ENCODE peak calls at places on chromosomes 12 and 14, in seven cellular contexts. One of them, this sample, is unnamed.

GRCh38 chr14:99574099-99574880 is 29.7 kb downstream of the CCDC85C start:
- DNase-seq in AG09309: peak
- DNase-seq in progenitor cell of endocrine pancreas: no peak
- DNase-seq in neural crest cell: no peak
- DNase-seq in GM20000: no peak
- DNase-seq in fibroblast of lung: peak
- DNase-seq in CD8-positive, alpha-beta T cell: no peak
- DNase-seq in this sample: no peak

GRCh38 chr12:84814664-84815245 is 97.8 kb downstream of the SLC6A15 start:
- DNase-seq in fibroblast of lung: peak
- DNase-seq in GM20000: no peak
- DNase-seq in AG09309: peak
- DNase-seq in CD8-positive, alpha-beta T cell: no peak
- DNase-seq in neural crest cell: no peak
- DNase-seq in progenitor cell of endocrine pancreas: no peak
- DNase-seq in this sample: peak

GRCh38 chr14:24051789-24052655 is at the start of gene CARMIL3:
- DNase-seq in fibroblast of lung: peak
- DNase-seq in progenitor cell of endocrine pancreas: peak
- DNase-seq in CD8-positive, alpha-beta T cell: peak
- DNase-seq in AG09309: no peak
- DNase-seq in neural crest cell: peak
- DNase-seq in GM20000: peak
- DNase-seq in this sample: no peak

GRCh38 chr12:69007166-69007857 is 74.3 kb upstream of the CPM start:
- DNase-seq in CD8-positive, alpha-beta T cell: no peak
- DNase-seq in GM20000: no peak
- DNase-seq in AG09309: peak
- DNase-seq in neural crest cell: no peak
- DNase-seq in progenitor cell of endocrine pancreas: no peak
- DNase-seq in fibroblast of lung: peak
- DNase-seq in this sample: peak

GRCh38 chr12:51683763-51684357 is 92.8 kb downstream of the SCN8A start:
- DNase-seq in fibroblast of lung: peak
- DNase-seq in CD8-positive, alpha-beta T cell: no peak
- DNase-seq in GM20000: no peak
- DNase-seq in AG09309: peak
- DNase-seq in progenitor cell of endocrine pancreas: no peak
- DNase-seq in neural crest cell: no peak
- DNase-seq in this sample: peak

GRCh38 chr14:75196468-75196867 is 20.1 kb upstream of the TMED10 start:
- DNase-seq in fibroblast of lung: no peak
- DNase-seq in CD8-positive, alpha-beta T cell: no peak
- DNase-seq in AG09309: no peak
- DNase-seq in progenitor cell of endocrine pancreas: peak
- DNase-seq in GM20000: no peak
- DNase-seq in neural crest cell: no peak
- DNase-seq in this sample: no peak

GRCh38 chr12:40692617-40693502 is 621 bp downstream of the CNTN1 start:
- DNase-seq in CD8-positive, alpha-beta T cell: no peak
- DNase-seq in AG09309: no peak
- DNase-seq in fibroblast of lung: no peak
- DNase-seq in GM20000: no peak
- DNase-seq in neural crest cell: peak
- DNase-seq in progenitor cell of endocrine pancreas: peak
- DNase-seq in this sample: no peak

GRCh38 chr14:69760810-69761209 is 6.1 kb upstream of the SRSF5 start:
- DNase-seq in CD8-positive, alpha-beta T cell: no peak
- DNase-seq in fibroblast of lung: no peak
- DNase-seq in progenitor cell of endocrine pancreas: no peak
- DNase-seq in AG09309: no peak
- DNase-seq in GM20000: no peak
- DNase-seq in neural crest cell: no peak
- DNase-seq in this sample: no peak

GRCh38 chr12:15268927-15269552 is 47.8 kb upstream of the RERG start:
- DNase-seq in progenitor cell of endocrine pancreas: peak
- DNase-seq in GM20000: peak
- DNase-seq in CD8-positive, alpha-beta T cell: peak
- DNase-seq in fibroblast of lung: peak
- DNase-seq in neural crest cell: peak
- DNase-seq in AG09309: no peak
- DNase-seq in this sample: no peak

GRCh38 chr12:91825999-91826398 is 319.6 kb downstream of the BTG1 start:
- DNase-seq in neural crest cell: no peak
- DNase-seq in CD8-positive, alpha-beta T cell: no peak
- DNase-seq in AG09309: no peak
- DNase-seq in fibroblast of lung: no peak
- DNase-seq in GM20000: no peak
- DNase-seq in progenitor cell of endocrine pancreas: no peak
- DNase-seq in this sample: no peak

GRCh38 chr12:124385219-124385969 is 90.5 kb downstream of the RFLNA start:
- DNase-seq in AG09309: no peak
- DNase-seq in GM20000: no peak
- DNase-seq in CD8-positive, alpha-beta T cell: no peak
- DNase-seq in fibroblast of lung: peak
- DNase-seq in neural crest cell: no peak
- DNase-seq in progenitor cell of endocrine pancreas: no peak
- DNase-seq in this sample: no peak

GRCh38 chr14:20873370-20874177 is 17.6 kb upstream of the RNASE3 start:
- DNase-seq in AG09309: no peak
- DNase-seq in GM20000: peak
- DNase-seq in progenitor cell of endocrine pancreas: peak
- DNase-seq in CD8-positive, alpha-beta T cell: peak
- DNase-seq in neural crest cell: peak
- DNase-seq in fibroblast of lung: peak
- DNase-seq in this sample: no peak

GRCh38 chr14:75401356-75401755 is 26.5 kb upstream of the JDP2 start:
- DNase-seq in progenitor cell of endocrine pancreas: no peak
- DNase-seq in neural crest cell: no peak
- DNase-seq in AG09309: no peak
- DNase-seq in CD8-positive, alpha-beta T cell: no peak
- DNase-seq in fibroblast of lung: peak
- DNase-seq in GM20000: no peak
- DNase-seq in this sample: peak

GRCh38 chr14:21467620-21468019 is 9.1 kb downstream of the RAB2B start:
- DNase-seq in GM20000: no peak
- DNase-seq in fibroblast of lung: peak
- DNase-seq in neural crest cell: no peak
- DNase-seq in CD8-positive, alpha-beta T cell: no peak
- DNase-seq in progenitor cell of endocrine pancreas: no peak
- DNase-seq in AG09309: no peak
- DNase-seq in this sample: peak

GRCh38 chr12:71236133-71236660 is 78.4 kb upstream of the TSPAN8 start:
- DNase-seq in GM20000: no peak
- DNase-seq in progenitor cell of endocrine pancreas: no peak
- DNase-seq in fibroblast of lung: no peak
- DNase-seq in CD8-positive, alpha-beta T cell: no peak
- DNase-seq in AG09309: no peak
- DNase-seq in neural crest cell: no peak
- DNase-seq in this sample: no peak

GRCh38 chr12:6306151-6306550 is 4.3 kb upstream of the PLEKHG6 start:
- DNase-seq in GM20000: peak
- DNase-seq in CD8-positive, alpha-beta T cell: no peak
- DNase-seq in neural crest cell: no peak
- DNase-seq in AG09309: no peak
- DNase-seq in progenitor cell of endocrine pancreas: no peak
- DNase-seq in fibroblast of lung: no peak
- DNase-seq in this sample: no peak

GRCh38 chr14:22500954-22501353 is 88.1 kb downstream of the DAD1 start:
- DNase-seq in neural crest cell: no peak
- DNase-seq in AG09309: no peak
- DNase-seq in progenitor cell of endocrine pancreas: no peak
- DNase-seq in fibroblast of lung: no peak
- DNase-seq in CD8-positive, alpha-beta T cell: no peak
- DNase-seq in GM20000: no peak
- DNase-seq in this sample: no peak

GRCh38 chr14:22500525-22500924 is 88.5 kb downstream of the DAD1 start:
- DNase-seq in neural crest cell: no peak
- DNase-seq in CD8-positive, alpha-beta T cell: no peak
- DNase-seq in progenitor cell of endocrine pancreas: no peak
- DNase-seq in fibroblast of lung: no peak
- DNase-seq in GM20000: no peak
- DNase-seq in AG09309: no peak
- DNase-seq in this sample: no peak

GRCh38 chr14:22497144-22497423 is 91.9 kb downstream of the DAD1 start:
- DNase-seq in progenitor cell of endocrine pancreas: no peak
- DNase-seq in CD8-positive, alpha-beta T cell: no peak
- DNase-seq in neural crest cell: no peak
- DNase-seq in fibroblast of lung: no peak
- DNase-seq in GM20000: no peak
- DNase-seq in AG09309: no peak
- DNase-seq in this sample: no peak

GRCh38 chr14:22494486-22495135 is 94.4 kb downstream of the DAD1 start:
- DNase-seq in AG09309: no peak
- DNase-seq in CD8-positive, alpha-beta T cell: no peak
- DNase-seq in fibroblast of lung: no peak
- DNase-seq in progenitor cell of endocrine pancreas: no peak
- DNase-seq in GM20000: no peak
- DNase-seq in neural crest cell: no peak
- DNase-seq in this sample: no peak

GRCh38 chr14:22497671-22498093 is 91.3 kb downstream of the DAD1 start:
- DNase-seq in fibroblast of lung: no peak
- DNase-seq in CD8-positive, alpha-beta T cell: no peak
- DNase-seq in GM20000: no peak
- DNase-seq in neural crest cell: no peak
- DNase-seq in AG09309: no peak
- DNase-seq in progenitor cell of endocrine pancreas: no peak
- DNase-seq in this sample: no peak
- TF ChIP-seq CTCF in fibroblast of lung: no peak
- TF ChIP-seq CTCF in CD8-positive, alpha-beta T cell: no peak
- TF ChIP-seq CTCF in GM20000: no peak
- TF ChIP-seq CTCF in neural crest cell: no peak
- TF ChIP-seq CTCF in AG09309: no peak
- TF ChIP-seq CTCF in progenitor cell of endocrine pancreas: no peak
- TF ChIP-seq CTCF in this sample: no peak

DNA sequence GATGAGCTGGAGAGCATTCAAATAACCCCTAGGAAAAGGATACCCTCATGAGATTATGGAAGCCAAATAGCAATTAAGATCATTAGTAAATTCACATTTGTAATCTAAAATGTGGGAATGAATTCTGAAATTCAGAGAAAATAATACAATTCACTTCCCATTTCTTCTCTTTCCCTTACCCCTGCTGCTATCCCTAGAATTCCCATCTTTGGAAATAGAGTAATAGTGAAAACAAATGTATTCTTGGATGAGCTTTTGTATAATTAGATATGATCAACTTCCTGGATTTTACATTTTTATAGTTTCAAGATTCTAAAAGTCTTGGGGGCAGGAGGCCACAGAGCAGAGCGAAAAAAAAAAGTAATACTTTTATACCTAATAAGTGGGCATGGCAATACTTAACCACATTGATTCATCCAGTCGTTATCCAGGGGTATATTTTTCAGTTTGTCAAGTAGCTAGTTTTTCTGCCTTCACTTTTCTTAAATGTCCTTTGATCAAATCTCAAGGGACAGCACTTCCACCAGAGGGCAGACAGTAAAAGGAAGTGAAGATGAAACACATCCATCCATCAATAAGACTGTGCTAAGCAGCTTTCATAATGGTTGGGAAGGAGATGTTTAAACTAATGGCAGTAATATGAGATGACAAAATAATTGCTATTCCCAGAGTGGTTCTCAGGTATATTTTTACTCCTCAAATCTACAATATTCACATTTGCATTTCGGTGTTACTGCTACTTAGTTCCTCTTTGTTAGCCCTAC is 401.3 kb downstream of the DIO2 start:
- DNase-seq in neural crest cell: no peak
- DNase-seq in CD8-positive, alpha-beta T cell: no peak
- DNase-seq in GM20000: no peak
- DNase-seq in AG09309: no peak
- DNase-seq in fibroblast of lung: peak
- DNase-seq in progenitor cell of endocrine pancreas: no peak
- DNase-seq in this sample: no peak
- TF ChIP-seq CTCF in neural crest cell: peak
- TF ChIP-seq CTCF in CD8-positive, alpha-beta T cell: no peak
- TF ChIP-seq CTCF in GM20000: no peak
- TF ChIP-seq CTCF in AG09309: peak
- TF ChIP-seq CTCF in fibroblast of lung: no peak
- TF ChIP-seq CTCF in progenitor cell of endocrine pancreas: no peak
- TF ChIP-seq CTCF in this sample: peak

DNA sequence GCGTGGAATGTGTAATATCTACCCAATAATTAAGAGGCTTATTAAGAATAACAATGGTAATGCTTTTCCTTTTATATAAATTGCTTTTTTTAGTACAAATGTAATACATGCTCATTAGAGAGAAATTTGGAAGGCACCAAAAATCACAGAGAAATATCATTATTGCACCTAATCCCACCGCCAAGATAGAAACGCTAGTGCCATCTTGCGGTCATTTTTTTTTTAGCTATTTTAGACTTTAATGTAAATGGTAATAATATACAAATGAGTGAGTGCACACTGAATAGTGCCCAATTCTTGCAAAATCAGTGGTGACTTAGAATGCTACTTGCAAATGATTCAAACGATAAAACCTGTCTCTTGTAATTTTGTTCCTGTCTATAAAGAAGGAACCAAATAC is 576.8 kb upstream of the TMEM132C start:
- DNase-seq in CD8-positive, alpha-beta T cell: no peak
- DNase-seq in AG09309: no peak
- DNase-seq in GM20000: no peak
- DNase-seq in progenitor cell of endocrine pancreas: no peak
- DNase-seq in fibroblast of lung: no peak
- DNase-seq in neural crest cell: no peak
- DNase-seq in this sample: no peak
- TF ChIP-seq CTCF in CD8-positive, alpha-beta T cell: no peak
- TF ChIP-seq CTCF in AG09309: peak
- TF ChIP-seq CTCF in GM20000: no peak
- TF ChIP-seq CTCF in progenitor cell of endocrine pancreas: peak
- TF ChIP-seq CTCF in fibroblast of lung: no peak
- TF ChIP-seq CTCF in neural crest cell: peak
- TF ChIP-seq CTCF in this sample: peak

DNA sequence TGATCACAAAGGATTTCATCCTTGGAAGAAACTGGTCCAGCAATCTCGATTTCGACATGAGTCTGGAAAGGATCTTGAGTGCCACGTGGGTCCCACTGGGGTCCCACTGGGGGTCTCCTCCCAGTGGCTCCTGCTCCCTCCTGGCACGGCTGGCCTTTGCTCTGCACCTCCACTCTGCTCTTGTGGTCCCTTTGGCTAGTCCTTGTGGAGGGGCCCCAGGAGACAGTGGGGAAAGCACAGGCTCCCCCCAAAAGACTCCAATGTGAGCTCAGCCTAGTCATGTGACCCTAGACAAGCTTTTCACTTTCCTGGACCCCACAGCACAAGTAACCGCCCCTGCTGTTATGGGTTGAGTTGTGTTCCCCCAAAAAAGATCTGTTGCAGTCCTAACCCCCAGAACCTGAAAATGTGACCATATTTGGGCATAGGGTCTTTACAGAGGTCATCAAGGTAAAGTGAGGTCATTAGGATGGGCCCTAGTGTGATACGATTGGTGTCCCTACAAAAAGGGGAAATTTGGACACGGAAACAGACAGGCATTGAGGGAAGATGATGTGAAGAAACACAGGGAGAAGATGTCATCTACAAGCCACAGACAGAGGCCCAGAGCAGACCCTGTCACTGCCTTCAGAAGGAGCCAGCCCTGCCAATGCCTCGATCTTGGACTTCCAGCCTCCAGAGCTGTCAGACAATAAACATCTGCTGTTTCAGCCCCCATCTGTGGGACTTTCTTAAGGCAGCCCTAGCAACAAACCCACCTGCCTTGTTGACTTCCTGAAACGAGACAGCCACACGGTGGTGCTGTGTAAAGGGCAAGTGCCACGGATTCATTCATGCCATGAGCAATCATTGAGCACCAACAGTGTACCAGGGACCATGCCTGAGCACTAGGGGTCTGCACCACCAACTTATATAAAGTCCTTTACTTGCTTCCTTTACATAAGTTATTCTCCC is 23.8 kb upstream of the PPP2R5C start:
- DNase-seq in AG09309: no peak
- DNase-seq in neural crest cell: no peak
- DNase-seq in CD8-positive, alpha-beta T cell: peak
- DNase-seq in GM20000: peak
- DNase-seq in progenitor cell of endocrine pancreas: no peak
- DNase-seq in fibroblast of lung: no peak
- DNase-seq in this sample: no peak
- TF ChIP-seq CTCF in AG09309: peak
- TF ChIP-seq CTCF in neural crest cell: no peak
- TF ChIP-seq CTCF in CD8-positive, alpha-beta T cell: peak
- TF ChIP-seq CTCF in GM20000: peak
- TF ChIP-seq CTCF in progenitor cell of endocrine pancreas: no peak
- TF ChIP-seq CTCF in fibroblast of lung: no peak
- TF ChIP-seq CTCF in this sample: no peak